ENCODE peak calls at places on chromosomes 4 and X, in nine cellular contexts. One of them, this sample, is unnamed.

GRCh38 chrX:15946783-15947550 is 92.4 kb upstream of the AP1S2 start:
- DNase-seq in dorsolateral prefrontal cortex: no peak
- DNase-seq in osteocyte: no peak
- DNase-seq in heart left ventricle: no peak
- DNase-seq in Calu3: peak; percentile 9
- DNase-seq in choroid plexus epithelial cell: peak; percentile 63
- DNase-seq in CD14-positive monocyte: no peak
- DNase-seq in uterus: no peak
- DNase-seq in activated CD8-positive, alpha-beta T cell treated with anti-CD3 and anti-CD28 coated beads for 36 hours: peak; percentile 11
- DNase-seq in this sample: no peak

GRCh38 chr4:71239365-71239764 is 99.5 kb upstream of the SLC4A4 start:
- DNase-seq in choroid plexus epithelial cell: peak; percentile 29
- DNase-seq in Calu3: no peak
- DNase-seq in uterus: no peak
- DNase-seq in activated CD8-positive, alpha-beta T cell treated with anti-CD3 and anti-CD28 coated beads for 36 hours: no peak
- DNase-seq in dorsolateral prefrontal cortex: no peak
- DNase-seq in heart left ventricle: no peak
- DNase-seq in osteocyte: no peak
- DNase-seq in CD14-positive monocyte: no peak
- DNase-seq in this sample: no peak

GRCh38 chr4:145565328-145565727 is 53.9 kb upstream of the MMAA start:
- DNase-seq in uterus: no peak
- DNase-seq in choroid plexus epithelial cell: no peak
- DNase-seq in dorsolateral prefrontal cortex: no peak
- DNase-seq in osteocyte: no peak
- DNase-seq in activated CD8-positive, alpha-beta T cell treated with anti-CD3 and anti-CD28 coated beads for 36 hours: no peak
- DNase-seq in Calu3: no peak
- DNase-seq in CD14-positive monocyte: no peak
- DNase-seq in heart left ventricle: no peak
- DNase-seq in this sample: no peak

GRCh38 chrX:134807039-134807729 is 148.9 kb upstream of the PLAC1 start:
- DNase-seq in heart left ventricle: peak; percentile 90
- DNase-seq in osteocyte: peak; percentile 89
- DNase-seq in Calu3: peak; percentile 83
- DNase-seq in uterus: peak; percentile 87
- DNase-seq in choroid plexus epithelial cell: peak; percentile 91
- DNase-seq in dorsolateral prefrontal cortex: peak; percentile 83
- DNase-seq in CD14-positive monocyte: peak; percentile 92
- DNase-seq in activated CD8-positive, alpha-beta T cell treated with anti-CD3 and anti-CD28 coated beads for 36 hours: peak; percentile 94
- DNase-seq in this sample: peak; percentile 69

GRCh38 chrX:26822448-26822847 is 606.5 kb downstream of the MAGEB5 start:
- DNase-seq in Calu3: no peak
- DNase-seq in dorsolateral prefrontal cortex: no peak
- DNase-seq in CD14-positive monocyte: no peak
- DNase-seq in activated CD8-positive, alpha-beta T cell treated with anti-CD3 and anti-CD28 coated beads for 36 hours: no peak
- DNase-seq in uterus: no peak
- DNase-seq in heart left ventricle: no peak
- DNase-seq in osteocyte: no peak
- DNase-seq in choroid plexus epithelial cell: no peak
- DNase-seq in this sample: no peak

GRCh38 chr4:2273221-2273620 is 11.3 kb upstream of the MXD4 start:
- DNase-seq in choroid plexus epithelial cell: no peak
- DNase-seq in heart left ventricle: no peak
- DNase-seq in uterus: no peak
- DNase-seq in activated CD8-positive, alpha-beta T cell treated with anti-CD3 and anti-CD28 coated beads for 36 hours: no peak
- DNase-seq in osteocyte: no peak
- DNase-seq in dorsolateral prefrontal cortex: no peak
- DNase-seq in Calu3: no peak
- DNase-seq in CD14-positive monocyte: no peak
- DNase-seq in this sample: no peak

GRCh38 chr4:146957252-146957651 is 11.6 kb upstream of the TTC29 start:
- DNase-seq in dorsolateral prefrontal cortex: no peak
- DNase-seq in choroid plexus epithelial cell: peak; percentile 35
- DNase-seq in osteocyte: no peak
- DNase-seq in Calu3: peak; percentile 40
- DNase-seq in activated CD8-positive, alpha-beta T cell treated with anti-CD3 and anti-CD28 coated beads for 36 hours: no peak
- DNase-seq in uterus: no peak
- DNase-seq in heart left ventricle: no peak
- DNase-seq in CD14-positive monocyte: no peak
- DNase-seq in this sample: no peak

GRCh38 chr4:17103231-17103630 is 204.8 kb upstream of the LDB2 start:
- DNase-seq in osteocyte: no peak
- DNase-seq in heart left ventricle: no peak
- DNase-seq in CD14-positive monocyte: no peak
- DNase-seq in choroid plexus epithelial cell: peak; percentile 65
- DNase-seq in Calu3: no peak
- DNase-seq in dorsolateral prefrontal cortex: no peak
- DNase-seq in uterus: no peak
- DNase-seq in activated CD8-positive, alpha-beta T cell treated with anti-CD3 and anti-CD28 coated beads for 36 hours: no peak
- DNase-seq in this sample: no peak

GRCh38 chr4:36213956-36214355 is 30.4 kb downstream of the ARAP2 start:
- DNase-seq in heart left ventricle: no peak
- DNase-seq in activated CD8-positive, alpha-beta T cell treated with anti-CD3 and anti-CD28 coated beads for 36 hours: no peak
- DNase-seq in CD14-positive monocyte: no peak
- DNase-seq in dorsolateral prefrontal cortex: no peak
- DNase-seq in choroid plexus epithelial cell: no peak
- DNase-seq in osteocyte: no peak
- DNase-seq in Calu3: no peak
- DNase-seq in uterus: no peak
- DNase-seq in this sample: no peak

GRCh38 chr4:3307060-3307459 is 14.2 kb downstream of the RGS12 start:
- DNase-seq in heart left ventricle: no peak
- DNase-seq in dorsolateral prefrontal cortex: peak; percentile 28
- DNase-seq in CD14-positive monocyte: no peak
- DNase-seq in activated CD8-positive, alpha-beta T cell treated with anti-CD3 and anti-CD28 coated beads for 36 hours: no peak
- DNase-seq in choroid plexus epithelial cell: no peak
- DNase-seq in osteocyte: no peak
- DNase-seq in Calu3: no peak
- DNase-seq in uterus: peak; percentile 8
- DNase-seq in this sample: no peak

GRCh38 chrX:80812176-80812575 is 2.5 kb upstream of the BRWD3 start:
- DNase-seq in dorsolateral prefrontal cortex: no peak
- DNase-seq in Calu3: peak; percentile 26
- DNase-seq in heart left ventricle: peak; percentile 19
- DNase-seq in uterus: no peak
- DNase-seq in choroid plexus epithelial cell: peak; percentile 70
- DNase-seq in osteocyte: no peak
- DNase-seq in CD14-positive monocyte: peak; percentile 54
- DNase-seq in activated CD8-positive, alpha-beta T cell treated with anti-CD3 and anti-CD28 coated beads for 36 hours: peak; percentile 49
- DNase-seq in this sample: no peak

GRCh38 chr4:73822389-73822788 is 14.1 kb upstream of the CXCL6 start:
- DNase-seq in choroid plexus epithelial cell: no peak
- DNase-seq in CD14-positive monocyte: no peak
- DNase-seq in activated CD8-positive, alpha-beta T cell treated with anti-CD3 and anti-CD28 coated beads for 36 hours: no peak
- DNase-seq in uterus: no peak
- DNase-seq in Calu3: no peak
- DNase-seq in heart left ventricle: no peak
- DNase-seq in osteocyte: no peak
- DNase-seq in dorsolateral prefrontal cortex: no peak
- DNase-seq in this sample: no peak

GRCh38 chr4:10554694-10555093 is 97.5 kb upstream of the ZNF518B start:
- DNase-seq in CD14-positive monocyte: no peak
- DNase-seq in activated CD8-positive, alpha-beta T cell treated with anti-CD3 and anti-CD28 coated beads for 36 hours: peak; percentile 65
- DNase-seq in Calu3: peak; percentile 39
- DNase-seq in heart left ventricle: peak; percentile 23
- DNase-seq in dorsolateral prefrontal cortex: no peak
- DNase-seq in uterus: peak; percentile 17
- DNase-seq in choroid plexus epithelial cell: peak; percentile 80
- DNase-seq in osteocyte: no peak
- DNase-seq in this sample: peak; percentile 71

GRCh38 chr4:118033148-118034060 is 882 bp upstream of the NDST3 start:
- DNase-seq in Calu3: peak; percentile 66
- DNase-seq in choroid plexus epithelial cell: peak; percentile 39
- DNase-seq in CD14-positive monocyte: no peak
- DNase-seq in osteocyte: peak; percentile 88
- DNase-seq in dorsolateral prefrontal cortex: peak; percentile 66
- DNase-seq in heart left ventricle: no peak
- DNase-seq in activated CD8-positive, alpha-beta T cell treated with anti-CD3 and anti-CD28 coated beads for 36 hours: peak; percentile 5
- DNase-seq in uterus: no peak
- DNase-seq in this sample: no peak

GRCh38 chr4:100630341-100630740 is 112.5 kb upstream of the EMCN start:
- DNase-seq in heart left ventricle: no peak
- DNase-seq in CD14-positive monocyte: no peak
- DNase-seq in Calu3: no peak
- DNase-seq in choroid plexus epithelial cell: no peak
- DNase-seq in activated CD8-positive, alpha-beta T cell treated with anti-CD3 and anti-CD28 coated beads for 36 hours: no peak
- DNase-seq in dorsolateral prefrontal cortex: no peak
- DNase-seq in osteocyte: no peak
- DNase-seq in uterus: no peak
- DNase-seq in this sample: no peak

GRCh38 chr4:151641167-151641566 is 119.6 kb downstream of the GATB start:
- DNase-seq in heart left ventricle: no peak
- DNase-seq in osteocyte: no peak
- DNase-seq in uterus: no peak
- DNase-seq in choroid plexus epithelial cell: peak; percentile 49
- DNase-seq in dorsolateral prefrontal cortex: no peak
- DNase-seq in CD14-positive monocyte: no peak
- DNase-seq in Calu3: no peak
- DNase-seq in activated CD8-positive, alpha-beta T cell treated with anti-CD3 and anti-CD28 coated beads for 36 hours: no peak
- DNase-seq in this sample: no peak
- TF ChIP-seq CTCF in heart left ventricle: no peak
- TF ChIP-seq CTCF in osteocyte: no peak
- TF ChIP-seq CTCF in uterus: no peak
- TF ChIP-seq CTCF in choroid plexus epithelial cell: no peak
- TF ChIP-seq CTCF in dorsolateral prefrontal cortex: no peak
- TF ChIP-seq CTCF in CD14-positive monocyte: no peak
- TF ChIP-seq CTCF in Calu3: no peak
- TF ChIP-seq CTCF in activated CD8-positive, alpha-beta T cell treated with anti-CD3 and anti-CD28 coated beads for 36 hours: no peak
- TF ChIP-seq CTCF in this sample: no peak

GRCh38 chr4:152708361-152708760 is 28.6 kb upstream of the TMEM154 start:
- DNase-seq in Calu3: no peak
- DNase-seq in heart left ventricle: no peak
- DNase-seq in choroid plexus epithelial cell: no peak
- DNase-seq in dorsolateral prefrontal cortex: no peak
- DNase-seq in activated CD8-positive, alpha-beta T cell treated with anti-CD3 and anti-CD28 coated beads for 36 hours: no peak
- DNase-seq in uterus: no peak
- DNase-seq in osteocyte: no peak
- DNase-seq in CD14-positive monocyte: no peak
- DNase-seq in this sample: no peak

GRCh38 chr4:152707632-152708031 is 27.8 kb upstream of the TMEM154 start:
- DNase-seq in CD14-positive monocyte: no peak
- DNase-seq in heart left ventricle: no peak
- DNase-seq in osteocyte: no peak
- DNase-seq in uterus: no peak
- DNase-seq in Calu3: no peak
- DNase-seq in dorsolateral prefrontal cortex: no peak
- DNase-seq in choroid plexus epithelial cell: no peak
- DNase-seq in activated CD8-positive, alpha-beta T cell treated with anti-CD3 and anti-CD28 coated beads for 36 hours: no peak
- DNase-seq in this sample: no peak

GRCh38 chr4:152704788-152705187 is 25.0 kb upstream of the TMEM154 start:
- DNase-seq in CD14-positive monocyte: no peak
- DNase-seq in activated CD8-positive, alpha-beta T cell treated with anti-CD3 and anti-CD28 coated beads for 36 hours: no peak
- DNase-seq in choroid plexus epithelial cell: no peak
- DNase-seq in uterus: no peak
- DNase-seq in heart left ventricle: no peak
- DNase-seq in dorsolateral prefrontal cortex: no peak
- DNase-seq in Calu3: no peak
- DNase-seq in osteocyte: no peak
- DNase-seq in this sample: no peak

GRCh38 chr4:152708806-152709205 is 29.0 kb upstream of the TMEM154 start:
- DNase-seq in Calu3: no peak
- DNase-seq in CD14-positive monocyte: no peak
- DNase-seq in dorsolateral prefrontal cortex: no peak
- DNase-seq in osteocyte: no peak
- DNase-seq in choroid plexus epithelial cell: no peak
- DNase-seq in heart left ventricle: no peak
- DNase-seq in uterus: no peak
- DNase-seq in activated CD8-positive, alpha-beta T cell treated with anti-CD3 and anti-CD28 coated beads for 36 hours: no peak
- DNase-seq in this sample: no peak

GRCh38 chr4:152705918-152706317 is 26.1 kb upstream of the TMEM154 start:
- DNase-seq in choroid plexus epithelial cell: no peak
- DNase-seq in osteocyte: no peak
- DNase-seq in Calu3: no peak
- DNase-seq in heart left ventricle: no peak
- DNase-seq in activated CD8-positive, alpha-beta T cell treated with anti-CD3 and anti-CD28 coated beads for 36 hours: no peak
- DNase-seq in dorsolateral prefrontal cortex: no peak
- DNase-seq in CD14-positive monocyte: no peak
- DNase-seq in uterus: no peak
- DNase-seq in this sample: no peak
- TF ChIP-seq CTCF in choroid plexus epithelial cell: peak; percentile 14
- TF ChIP-seq CTCF in osteocyte: no peak
- TF ChIP-seq CTCF in Calu3: no peak
- TF ChIP-seq CTCF in heart left ventricle: no peak
- TF ChIP-seq CTCF in activated CD8-positive, alpha-beta T cell treated with anti-CD3 and anti-CD28 coated beads for 36 hours: no peak
- TF ChIP-seq CTCF in dorsolateral prefrontal cortex: no peak
- TF ChIP-seq CTCF in CD14-positive monocyte: no peak
- TF ChIP-seq CTCF in uterus: no peak
- TF ChIP-seq CTCF in this sample: no peak

GRCh38 chrX:152943826-152944225 is 46.0 kb downstream of the ZNF185 start:
- DNase-seq in activated CD8-positive, alpha-beta T cell treated with anti-CD3 and anti-CD28 coated beads for 36 hours: no peak
- DNase-seq in heart left ventricle: no peak
- DNase-seq in uterus: no peak
- DNase-seq in CD14-positive monocyte: no peak
- DNase-seq in choroid plexus epithelial cell: no peak
- DNase-seq in dorsolateral prefrontal cortex: no peak
- DNase-seq in Calu3: no peak
- DNase-seq in osteocyte: no peak
- DNase-seq in this sample: no peak

GRCh38 chrX:152945021-152945979 is 47.4 kb downstream of the ZNF185 start:
- DNase-seq in choroid plexus epithelial cell: no peak
- DNase-seq in activated CD8-positive, alpha-beta T cell treated with anti-CD3 and anti-CD28 coated beads for 36 hours: no peak
- DNase-seq in osteocyte: no peak
- DNase-seq in heart left ventricle: no peak
- DNase-seq in dorsolateral prefrontal cortex: no peak
- DNase-seq in CD14-positive monocyte: no peak
- DNase-seq in uterus: no peak
- DNase-seq in Calu3: no peak
- DNase-seq in this sample: no peak

GRCh38 chrX:152937236-152937635 is 39.4 kb downstream of the ZNF185 start:
- DNase-seq in choroid plexus epithelial cell: no peak
- DNase-seq in dorsolateral prefrontal cortex: no peak
- DNase-seq in osteocyte: no peak
- DNase-seq in heart left ventricle: no peak
- DNase-seq in activated CD8-positive, alpha-beta T cell treated with anti-CD3 and anti-CD28 coated beads for 36 hours: no peak
- DNase-seq in Calu3: no peak
- DNase-seq in uterus: no peak
- DNase-seq in CD14-positive monocyte: no peak
- DNase-seq in this sample: no peak

GRCh38 chrX:152946681-152947080 is 47.2 kb downstream of the PNMA5 start:
- DNase-seq in dorsolateral prefrontal cortex: no peak
- DNase-seq in CD14-positive monocyte: no peak
- DNase-seq in choroid plexus epithelial cell: no peak
- DNase-seq in osteocyte: no peak
- DNase-seq in heart left ventricle: no peak
- DNase-seq in activated CD8-positive, alpha-beta T cell treated with anti-CD3 and anti-CD28 coated beads for 36 hours: no peak
- DNase-seq in Calu3: no peak
- DNase-seq in uterus: no peak
- DNase-seq in this sample: no peak

GRCh38 chrX:152941328-152942111 is 43.7 kb downstream of the ZNF185 start:
- DNase-seq in activated CD8-positive, alpha-beta T cell treated with anti-CD3 and anti-CD28 coated beads for 36 hours: peak; percentile 91
- DNase-seq in uterus: peak; percentile 91
- DNase-seq in CD14-positive monocyte: peak; percentile 87
- DNase-seq in dorsolateral prefrontal cortex: peak; percentile 88
- DNase-seq in osteocyte: peak; percentile 97
- DNase-seq in Calu3: peak; percentile 92
- DNase-seq in heart left ventricle: peak; percentile 90
- DNase-seq in choroid plexus epithelial cell: peak; percentile 93
- DNase-seq in this sample: peak; percentile 54
- TF ChIP-seq CTCF in activated CD8-positive, alpha-beta T cell treated with anti-CD3 and anti-CD28 coated beads for 36 hours: peak; percentile 60
- TF ChIP-seq CTCF in uterus: peak; percentile 95
- TF ChIP-seq CTCF in CD14-positive monocyte: peak; percentile 82
- TF ChIP-seq CTCF in dorsolateral prefrontal cortex: peak; percentile 93
- TF ChIP-seq CTCF in osteocyte: peak; percentile 82
- TF ChIP-seq CTCF in Calu3: peak; percentile 83
- TF ChIP-seq CTCF in heart left ventricle: peak; percentile 74
- TF ChIP-seq CTCF in choroid plexus epithelial cell: peak; percentile 73
- TF ChIP-seq CTCF in this sample: peak; percentile 75

GRCh38 chrX:85544609-85545008 is 165.1 kb upstream of the POF1B start:
- DNase-seq in Calu3: no peak
- DNase-seq in activated CD8-positive, alpha-beta T cell treated with anti-CD3 and anti-CD28 coated beads for 36 hours: no peak
- DNase-seq in heart left ventricle: no peak
- DNase-seq in CD14-positive monocyte: no peak
- DNase-seq in dorsolateral prefrontal cortex: no peak
- DNase-seq in uterus: no peak
- DNase-seq in choroid plexus epithelial cell: peak; percentile 0
- DNase-seq in osteocyte: no peak
- DNase-seq in this sample: no peak
- TF ChIP-seq CTCF in Calu3: no peak
- TF ChIP-seq CTCF in activated CD8-positive, alpha-beta T cell treated with anti-CD3 and anti-CD28 coated beads for 36 hours: peak; percentile 42
- TF ChIP-seq CTCF in heart left ventricle: peak; percentile 45
- TF ChIP-seq CTCF in CD14-positive monocyte: no peak
- TF ChIP-seq CTCF in dorsolateral prefrontal cortex: peak; percentile 54
- TF ChIP-seq CTCF in uterus: no peak
- TF ChIP-seq CTCF in choroid plexus epithelial cell: no peak
- TF ChIP-seq CTCF in osteocyte: peak; percentile 55
- TF ChIP-seq CTCF in this sample: no peak